ENCODE peak calls at places on chromosome 3, in five cellular contexts. T, Y, O, Q and E are unnamed samples.

GRCh38 chr3:184953396-184953795 is 141.4 kb downstream of the VPS8 start:
- DNase-seq in T (no peak), Y (no peak), O (peak; percentile 45), Q (no peak), E (no peak)

GRCh38 chr3:69410301-69410700 is 24.4 kb upstream of the FRMD4B start:
- DNase-seq in T (no peak), Y (peak; percentile 45), O (peak; percentile 23), Q (peak; percentile 67), E (peak; percentile 29)

GRCh38 chr3:37504583-37505357 is 330.4 kb upstream of the LRRFIP2 start:
- DNase-seq in T (no peak), Y (no peak), O (no peak), Q (no peak), E (no peak)

GRCh38 chr3:187227658-187228258 is 30.5 kb downstream of the RTP1 start:
- DNase-seq in T (no peak), Y (no peak), O (no peak), Q (no peak), E (no peak)

GRCh38 chr3:27630892-27631291 is 91.2 kb downstream of the EOMES start:
- DNase-seq in T (no peak), Y (no peak), O (no peak), Q (no peak), E (no peak)

GRCh38 chr3:183487896-183488295 is 59.5 kb upstream of the MCF2L2 start:
- DNase-seq in T (no peak), Y (no peak), O (no peak), Q (no peak), E (no peak)

GRCh38 chr3:62670351-62670750 is 204.9 kb downstream of the CADPS start:
- DNase-seq in T (no peak), Y (no peak), O (no peak), Q (no peak), E (no peak)

GRCh38 chr3:197792019-197792647 is 1.1 kb downstream of the LRCH3 start:
- DNase-seq in T (no peak), Y (no peak), O (no peak), Q (no peak), E (peak; percentile 51)

GRCh38 chr3:153829596-153830170 is 291.5 kb upstream of the ARHGEF26 start:
- DNase-seq in T (no peak), Y (no peak), O (no peak), Q (no peak), E (no peak)

GRCh38 chr3:125017406-125017805 is 38.4 kb downstream of the HEG1 start:
- DNase-seq in T (no peak), Y (no peak), O (no peak), Q (no peak), E (no peak)

GRCh38 chr3:66199089-66199473 is 21.7 kb upstream of the SLC25A26 start:
- DNase-seq in T (no peak), Y (no peak), O (no peak), Q (no peak), E (no peak)

GRCh38 chr3:66200147-66200546 is 20.7 kb upstream of the SLC25A26 start:
- DNase-seq in T (no peak), Y (no peak), O (no peak), Q (no peak), E (no peak)

GRCh38 chr3:66198437-66199088 is 22.2 kb upstream of the SLC25A26 start:
- DNase-seq in T (no peak), Y (no peak), O (no peak), Q (no peak), E (no peak)

GRCh38 chr3:66196633-66197032 is 24.2 kb upstream of the SLC25A26 start:
- DNase-seq in T (no peak), Y (no peak), O (no peak), Q (no peak), E (no peak)

DNA sequence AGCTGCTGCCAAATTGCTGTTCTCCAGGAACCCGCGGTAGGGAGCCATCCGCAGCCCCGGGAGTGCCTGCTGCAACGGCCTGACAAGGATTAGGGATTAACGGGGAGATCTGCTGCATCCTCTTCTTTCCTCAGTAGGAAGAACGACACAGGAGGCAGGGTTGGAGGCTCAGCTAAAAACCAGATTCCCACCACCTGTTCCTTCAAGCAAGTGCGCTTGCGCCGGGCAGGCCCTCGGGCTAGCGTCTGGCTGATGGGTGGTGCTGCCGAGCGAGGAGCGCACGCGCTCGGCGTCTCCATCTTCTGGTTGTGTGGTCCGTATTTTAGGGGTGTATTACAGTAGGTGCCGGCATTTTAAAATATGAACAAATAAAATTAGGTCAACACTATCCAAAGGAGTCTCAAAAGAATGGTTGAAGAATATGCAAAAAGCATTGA is 25.4 kb upstream of the SLC25A26 start:
- DNase-seq in T (no peak), Y (no peak), O (peak; percentile 9), Q (peak; percentile 81), E (peak; percentile 44)
- TF ChIP-seq CTCF in T (no peak), Y (no peak), O (no peak), Q (no peak), E (no peak)

GRCh38 chr3:146528954-146529353 is 15.5 kb downstream of the PLSCR1 start:
- DNase-seq in T (no peak), Y (no peak), O (no peak), Q (no peak), E (no peak)
- H3K36me3 ChIP-seq in T (peaks cover 87% of the 10 kb centered on the region), Y (no peaks in the 10 kb centered on the region), O (peaks cover 72% of the 10 kb centered on the region), Q (peaks cover 44% of the 10 kb centered on the region), E (no peaks in the 10 kb centered on the region)

GRCh38 chr3:126661532-126661931 is 6.6 kb upstream of the TXNRD3 start:
- DNase-seq in T (no peak), Y (no peak), O (no peak), Q (no peak), E (no peak)
- H3K27me3 ChIP-seq in T (no peaks in the 10 kb centered on the region), Y (no peaks in the 10 kb centered on the region), O (peaks cover 49% of the 10 kb centered on the region), Q (peaks cover 4% of the 10 kb centered on the region), E (no peaks in the 10 kb centered on the region)

GRCh38 chr3:195195321-195196209 is 75.4 kb downstream of the XXYLT1 start:
- DNase-seq in T (no peak), Y (no peak), O (no peak), Q (no peak), E (no peak)
- TF ChIP-seq CTCF in T (no peak), Y (no peak), O (no peak), Q (no peak), E (no peak)

DNA sequence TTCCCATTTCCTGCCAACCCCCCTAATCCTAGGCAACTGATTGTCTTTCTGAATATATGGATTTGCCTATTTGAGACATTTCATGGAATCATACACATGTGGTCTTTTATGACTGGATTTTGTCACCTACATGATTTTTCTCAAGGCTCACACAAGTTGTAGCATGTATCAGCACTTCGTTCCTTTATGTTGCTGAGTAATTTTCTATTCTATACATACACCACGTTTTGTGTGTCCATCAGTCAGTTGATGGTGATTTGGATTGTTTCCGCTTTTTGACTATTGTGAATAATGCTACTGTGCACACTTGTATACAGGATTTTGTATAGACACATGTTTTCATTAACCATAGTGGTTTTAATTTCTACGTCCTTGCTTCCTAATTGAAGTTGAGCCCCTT is 203.1 kb downstream of the ITPR1 start:
- DNase-seq in T (no peak), Y (no peak), O (no peak), Q (no peak), E (no peak)
- H3K36me3 ChIP-seq in T (no peaks in the 10 kb centered on the region), Y (peaks cover 14% of the 10 kb centered on the region), O (peaks cover 14% of the 10 kb centered on the region), Q (peaks cover 66% of the 10 kb centered on the region), E (no peaks in the 10 kb centered on the region)

GRCh38 chr3:141122455-141123030 is 71.4 kb downstream of the SPSB4 start:
- DNase-seq in T (no peak), Y (no peak), O (no peak), Q (no peak), E (no peak)
- H3K27me3 ChIP-seq in T (peaks cover 4% of the 10 kb centered on the region), Y (no peaks in the 10 kb centered on the region), O (peaks cover 24% of the 10 kb centered on the region), Q (no peaks in the 10 kb centered on the region), E (no peaks in the 10 kb centered on the region)

GRCh38 chr3:14413381-14414071 is 11.1 kb downstream of the SLC6A6 start:
- DNase-seq in T (no peak), Y (no peak), O (no peak), Q (no peak), E (no peak)

GRCh38 chr3:14410501-14411165 is 8.2 kb downstream of the SLC6A6 start:
- DNase-seq in T (no peak), Y (no peak), O (peak; percentile 95), Q (no peak), E (no peak)

GRCh38 chr3:14411166-14411526 is 8.7 kb downstream of the SLC6A6 start:
- DNase-seq in T (no peak), Y (no peak), O (no peak), Q (no peak), E (no peak)

GRCh38 chr3:14412831-14413380 is 10.5 kb downstream of the SLC6A6 start:
- DNase-seq in T (no peak), Y (no peak), O (no peak), Q (no peak), E (no peak)

GRCh38 chr3:14411988-14412387 is 9.6 kb downstream of the SLC6A6 start:
- DNase-seq in T (no peak), Y (no peak), O (no peak), Q (no peak), E (no peak)
- TF ChIP-seq CTCF in T (no peak), Y (no peak), O (peak; percentile 21), Q (no peak), E (no peak)

GRCh38 chr3:75136100-75136897 is 521.8 kb upstream of the CNTN3 start:
- DNase-seq in T (no peak), Y (no peak), O (no peak), Q (no peak), E (no peak)

GRCh38 chr3:75140904-75141615 is 523.1 kb upstream of the FRG2C start:
- DNase-seq in T (no peak), Y (no peak), O (no peak), Q (no peak), E (no peak)

GRCh38 chr3:75138345-75138744 is 523.9 kb upstream of the CNTN3 start:
- DNase-seq in T (no peak), Y (no peak), O (no peak), Q (no peak), E (no peak)
- H3K36me3 ChIP-seq in T (no peaks in the 10 kb centered on the region), Y (no peaks in the 10 kb centered on the region), O (no peaks in the 10 kb centered on the region), Q (no peaks in the 10 kb centered on the region), E (no peaks in the 10 kb centered on the region)

GRCh38 chr3:22934973-22935372 is 268.2 kb upstream of the UBE2E2 start:
- DNase-seq in T (no peak), Y (no peak), O (no peak), Q (no peak), E (no peak)
- H3K27me3 ChIP-seq in T (no peaks in the 10 kb centered on the region), Y (no peaks in the 10 kb centered on the region), O (no peaks in the 10 kb centered on the region), Q (no peaks in the 10 kb centered on the region), E (no peaks in the 10 kb centered on the region)